ENCODE peak calls at places on chromosomes 4 and X, in ten cellular contexts. Y, H, P, R, X, A, C, U, T and E are unnamed samples.

GRCh38 chr4:139273835-139274234 is 6.2 kb downstream of the MGARP start:
- DNase-seq in Y (no peak), H (no peak), P (no peak), R (no peak), X (no peak), A (no peak), C (no peak), U (no peak), T (no peak), E (no peak)

GRCh38 chrX:47358387-47359065 is 11.9 kb upstream of the ZNF157 start:
- DNase-seq in Y (no peak), H (no peak), P (no peak), R (no peak), X (no peak), A (no peak), C (no peak), U (no peak), T (peak), E (no peak)

GRCh38 chr4:3340703-3341088 is 47.9 kb downstream of the RGS12 start:
- DNase-seq in Y (no peak), H (no peak), P (peak), R (peak), X (peak), A (peak), C (no peak), U (no peak), T (no peak), E (no peak)

GRCh38 chrX:53048169-53049126 is at the start of gene GPR173:
- DNase-seq in Y (peak), H (peak), P (no peak), R (no peak), X (no peak), A (peak), C (peak), U (peak), T (peak), E (no peak)

GRCh38 chr4:23855912-23856605 is 33.8 kb downstream of the PPARGC1A start:
- DNase-seq in Y (no peak), H (no peak), P (peak), R (no peak), X (no peak), A (no peak), C (no peak), U (peak), T (peak), E (no peak)

GRCh38 chrX:56232221-56233082 is at the start of gene KLF8:
- DNase-seq in Y (no peak), H (no peak), P (peak), R (no peak), X (peak), A (peak), C (peak), U (peak), T (peak), E (no peak)

GRCh38 chr4:139890810-139891209 is 225.2 kb downstream of the MGST2 start:
- DNase-seq in Y (no peak), H (peak), P (peak), R (no peak), X (no peak), A (no peak), C (no peak), U (peak), T (peak), E (no peak)

GRCh38 chr4:154807042-154807630 is 26.1 kb downstream of the RBM46 start:
- DNase-seq in Y (no peak), H (peak), P (peak), R (peak), X (no peak), A (no peak), C (no peak), U (peak), T (peak), E (no peak)

GRCh38 chr4:8703857-8704495 is 111.4 kb downstream of the CPZ start:
- DNase-seq in Y (peak), H (no peak), P (no peak), R (no peak), X (no peak), A (peak), C (no peak), U (no peak), T (no peak), E (no peak)

GRCh38 chr4:150283689-150284088 is 205.4 kb downstream of the DCLK2 start:
- DNase-seq in Y (no peak), H (peak), P (no peak), R (peak), X (no peak), A (no peak), C (no peak), U (peak), T (peak), E (no peak)

GRCh38 chr4:85416094-85416493 is 58.9 kb upstream of the ARHGAP24 start:
- DNase-seq in Y (no peak), H (no peak), P (peak), R (no peak), X (no peak), A (no peak), C (no peak), U (no peak), T (no peak), E (no peak)

GRCh38 chr4:108426493-108426892 is 193.9 kb upstream of the RPL34 start:
- DNase-seq in Y (no peak), H (peak), P (no peak), R (no peak), X (no peak), A (no peak), C (no peak), U (peak), T (peak), E (no peak)

GRCh38 chr4:146333187-146333894 is 119.0 kb downstream of the REELD1 start:
- DNase-seq in Y (no peak), H (peak), P (peak), R (peak), X (no peak), A (no peak), C (no peak), U (peak), T (peak), E (no peak)

GRCh38 chr4:7382634-7383014 is 52.1 kb downstream of the PSAPL1 start:
- DNase-seq in Y (peak), H (no peak), P (no peak), R (no peak), X (no peak), A (no peak), C (no peak), U (no peak), T (no peak), E (no peak)

GRCh38 chr4:77052352-77052751 is 23.4 kb downstream of the CCNI start:
- DNase-seq in Y (no peak), H (peak), P (peak), R (peak), X (peak), A (no peak), C (peak), U (peak), T (peak), E (peak)

GRCh38 chr4:19386786-19387185 is 864.9 kb upstream of the SLIT2 start:
- DNase-seq in Y (no peak), H (no peak), P (no peak), R (no peak), X (no peak), A (no peak), C (no peak), U (peak), T (peak), E (no peak)

GRCh38 chrX:18194688-18195087 is 26.0 kb downstream of the BEND2 start:
- DNase-seq in Y (no peak), H (no peak), P (no peak), R (no peak), X (no peak), A (no peak), C (no peak), U (no peak), T (no peak), E (no peak)

GRCh38 chr4:37243722-37244582 is 591 bp upstream of the NWD2 start:
- DNase-seq in Y (peak), H (no peak), P (no peak), R (peak), X (no peak), A (no peak), C (no peak), U (no peak), T (peak), E (no peak)

GRCh38 chr4:140755811-140756291 is 334 bp downstream of the TBC1D9 start:
- DNase-seq in Y (peak), H (no peak), P (no peak), R (peak), X (peak), A (peak), C (peak), U (peak), T (peak), E (peak)

GRCh38 chr4:72302981-72303704 is 265.9 kb downstream of the ADAMTS3 start:
- DNase-seq in Y (no peak), H (no peak), P (peak), R (peak), X (peak), A (no peak), C (no peak), U (peak), T (peak), E (peak)

GRCh38 chr4:3783691-3784306 is 17.6 kb downstream of the ADRA2C start:
- DNase-seq in Y (no peak), H (no peak), P (no peak), R (peak), X (no peak), A (no peak), C (no peak), U (peak), T (no peak), E (peak)

GRCh38 chr4:146370841-146371240 is 150.9 kb downstream of the SLC10A7 start:
- DNase-seq in Y (no peak), H (no peak), P (peak), R (no peak), X (no peak), A (no peak), C (no peak), U (peak), T (peak), E (no peak)

GRCh38 chr4:37902738-37903693 is 12.1 kb downstream of the TBC1D1 start:
- DNase-seq in Y (no peak), H (no peak), P (no peak), R (no peak), X (no peak), A (no peak), C (no peak), U (no peak), T (no peak), E (no peak)

GRCh38 chrX:150363561-150364346 is 637 bp downstream of the MAMLD1 start:
- DNase-seq in Y (peak), H (no peak), P (no peak), R (peak), X (peak), A (peak), C (peak), U (peak), T (peak), E (no peak)

GRCh38 chrX:50812995-50813842 is 775 bp downstream of the SHROOM4 start:
- DNase-seq in Y (peak), H (no peak), P (no peak), R (peak), X (peak), A (peak), C (peak), U (peak), T (peak), E (peak)

DNA sequence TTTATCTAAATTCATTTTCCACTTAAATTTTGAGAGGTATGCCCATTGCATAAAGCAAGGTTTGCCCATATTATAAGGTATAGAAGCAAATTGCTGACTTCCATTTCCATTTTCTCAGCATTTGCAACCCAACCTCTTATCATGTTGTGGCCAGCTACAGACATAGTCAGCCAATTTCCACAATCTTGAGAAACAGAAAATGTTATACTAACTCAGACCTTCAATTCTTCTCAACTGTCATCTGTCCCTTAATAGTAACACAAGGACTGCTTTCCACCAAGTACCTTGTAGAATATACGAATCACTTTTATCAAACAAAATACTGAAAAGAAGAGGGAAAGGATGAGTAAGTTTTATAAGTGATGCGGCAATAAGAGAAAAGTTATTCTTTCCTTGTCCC is 11.2 kb upstream of the GRIA3 start:
- DNase-seq in Y (no peak), H (no peak), P (no peak), R (no peak), X (no peak), A (no peak), C (no peak), U (no peak), T (no peak), E (no peak)
- H3K4me3 ChIP-seq in Y (no peak), H (no peak), P (no peak), R (no peak), X (no peak), A (no peak), C (no peak), U (no peak), T (no peak), E (no peak)

DNA sequence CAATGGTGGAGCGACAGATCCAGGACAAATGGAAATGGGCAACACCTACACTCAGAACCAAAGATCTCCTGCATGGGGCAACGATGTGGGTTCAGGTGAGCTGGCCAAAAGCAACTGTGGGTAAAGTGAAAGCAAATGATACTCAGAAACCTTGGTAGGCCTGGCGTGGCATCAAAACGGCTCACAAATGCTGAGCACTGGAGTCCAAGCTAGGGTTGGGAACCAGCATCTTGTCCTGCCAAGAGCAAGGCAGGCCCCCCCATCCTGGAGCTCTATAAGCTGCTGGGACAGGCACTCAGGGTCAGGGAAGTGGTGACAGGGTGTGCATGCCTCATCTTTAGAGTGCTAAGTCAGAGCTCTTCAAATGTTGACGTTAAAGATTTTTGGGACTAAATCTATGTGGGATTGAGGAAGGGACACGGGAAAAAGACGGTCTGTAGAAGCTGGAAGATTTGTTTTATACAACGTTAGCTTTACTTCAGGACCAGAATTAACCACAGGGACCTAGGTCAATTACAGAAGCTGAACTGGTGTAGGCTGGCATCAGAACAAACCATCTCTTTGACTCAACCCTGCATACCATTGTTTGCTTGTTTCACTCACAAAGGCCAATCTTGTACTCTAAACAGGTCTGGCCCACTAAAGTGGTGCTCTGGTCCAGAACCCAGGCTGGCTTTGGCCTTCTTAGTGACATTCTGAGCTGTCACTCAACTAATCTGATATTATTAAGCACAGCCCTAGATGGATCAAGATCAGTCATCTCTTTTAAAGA is 10.7 kb downstream of the ATP8A1 start:
- DNase-seq in Y (no peak), H (no peak), P (no peak), R (no peak), X (no peak), A (no peak), C (no peak), U (no peak), T (no peak), E (no peak)
- H3K4me3 ChIP-seq in Y (no peak), H (no peak), P (no peak), R (no peak), X (no peak), A (no peak), C (no peak), U (no peak), T (no peak), E (no peak)

GRCh38 chrX:11374570-11374969 is 81.4 kb downstream of the AMELX start:
- DNase-seq in Y (no peak), H (no peak), P (peak), R (no peak), X (no peak), A (no peak), C (no peak), U (no peak), T (no peak), E (no peak)
- H3K4me3 ChIP-seq in Y (no peak), H (no peak), P (no peak), R (no peak), X (no peak), A (no peak), C (no peak), U (no peak), T (no peak), E (no peak)

GRCh38 chr4:165378763-165379631 is at the start of gene CPE:
- DNase-seq in Y (peak), H (no peak), P (peak), R (peak), X (peak), A (peak), C (peak), U (peak), T (peak), E (peak)

GRCh38 chr4:165379662-165380061 is 854 bp downstream of the CPE start:
- DNase-seq in Y (peak), H (no peak), P (no peak), R (no peak), X (no peak), A (no peak), C (no peak), U (peak), T (no peak), E (no peak)

GRCh38 chr4:165381821-165382373 is 3.1 kb downstream of the CPE start:
- DNase-seq in Y (no peak), H (no peak), P (no peak), R (no peak), X (no peak), A (no peak), C (no peak), U (no peak), T (no peak), E (no peak)

GRCh38 chr4:165375465-165375864 is 3.3 kb upstream of the CPE start:
- DNase-seq in Y (no peak), H (no peak), P (no peak), R (no peak), X (no peak), A (no peak), C (no peak), U (no peak), T (no peak), E (no peak)

DNA sequence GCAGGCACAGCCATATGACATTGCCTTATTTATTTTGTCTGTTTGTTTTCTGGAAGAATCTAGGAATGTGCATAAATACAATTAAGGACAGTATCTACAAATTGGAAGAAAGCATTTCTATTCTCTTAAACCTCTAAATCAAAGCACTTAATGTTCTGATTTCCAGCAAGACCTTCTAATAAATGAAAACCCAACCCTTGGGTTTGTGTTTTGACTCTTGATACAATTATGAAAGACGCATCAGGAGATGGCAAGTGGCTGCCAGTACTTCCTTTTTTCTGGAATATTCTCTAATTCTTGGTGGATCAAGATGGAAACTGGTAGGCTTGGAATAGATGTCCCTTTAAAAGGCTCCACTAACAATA is 428 bp upstream of the CPE start:
- DNase-seq in Y (no peak), H (no peak), P (no peak), R (no peak), X (no peak), A (no peak), C (no peak), U (no peak), T (no peak), E (no peak)
- H3K4me3 ChIP-seq in Y (peak), H (peak), P (peak), R (peak), X (no peak), A (peak), C (peak), U (peak), T (peak), E (peak)

DNA sequence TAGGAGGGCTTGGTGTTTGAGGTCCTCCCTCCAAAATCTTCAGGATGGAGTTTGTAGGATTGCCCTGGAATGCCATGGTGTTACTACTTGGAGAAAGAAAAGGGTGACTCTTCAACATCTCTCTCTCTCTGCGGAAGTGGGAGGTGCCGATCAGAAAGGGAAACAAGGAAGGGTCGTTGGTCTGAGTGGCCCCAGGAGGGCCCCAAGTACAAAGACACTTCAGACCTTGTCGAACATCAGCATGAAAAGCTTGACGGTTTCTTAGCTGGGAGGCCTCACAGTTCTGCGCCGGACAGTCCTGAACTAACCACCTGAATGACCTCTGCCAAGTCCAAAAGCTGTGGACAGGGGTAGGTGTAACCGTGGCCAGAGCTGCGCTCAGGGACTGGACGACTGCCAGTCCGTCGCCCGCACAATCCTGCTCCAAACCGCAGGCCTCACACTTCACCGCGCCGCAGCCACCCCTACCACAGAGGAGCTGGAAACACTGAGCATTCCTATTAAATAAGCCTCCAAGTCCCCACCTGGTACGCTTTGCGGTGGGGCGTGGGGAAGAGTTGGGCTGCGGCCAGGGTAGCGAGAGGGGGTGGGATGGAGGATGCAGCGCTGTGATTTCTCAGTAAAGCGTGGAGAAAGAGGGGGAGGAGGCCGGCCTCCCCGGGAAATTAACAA is 540 bp upstream of the GSX2 start:
- DNase-seq in Y (no peak), H (no peak), P (no peak), R (no peak), X (no peak), A (no peak), C (no peak), U (no peak), T (no peak), E (no peak)
- H3K4me3 ChIP-seq in Y (peak), H (peak), P (no peak), R (peak), X (no peak), A (peak), C (peak), U (no peak), T (peak), E (no peak)

DNA sequence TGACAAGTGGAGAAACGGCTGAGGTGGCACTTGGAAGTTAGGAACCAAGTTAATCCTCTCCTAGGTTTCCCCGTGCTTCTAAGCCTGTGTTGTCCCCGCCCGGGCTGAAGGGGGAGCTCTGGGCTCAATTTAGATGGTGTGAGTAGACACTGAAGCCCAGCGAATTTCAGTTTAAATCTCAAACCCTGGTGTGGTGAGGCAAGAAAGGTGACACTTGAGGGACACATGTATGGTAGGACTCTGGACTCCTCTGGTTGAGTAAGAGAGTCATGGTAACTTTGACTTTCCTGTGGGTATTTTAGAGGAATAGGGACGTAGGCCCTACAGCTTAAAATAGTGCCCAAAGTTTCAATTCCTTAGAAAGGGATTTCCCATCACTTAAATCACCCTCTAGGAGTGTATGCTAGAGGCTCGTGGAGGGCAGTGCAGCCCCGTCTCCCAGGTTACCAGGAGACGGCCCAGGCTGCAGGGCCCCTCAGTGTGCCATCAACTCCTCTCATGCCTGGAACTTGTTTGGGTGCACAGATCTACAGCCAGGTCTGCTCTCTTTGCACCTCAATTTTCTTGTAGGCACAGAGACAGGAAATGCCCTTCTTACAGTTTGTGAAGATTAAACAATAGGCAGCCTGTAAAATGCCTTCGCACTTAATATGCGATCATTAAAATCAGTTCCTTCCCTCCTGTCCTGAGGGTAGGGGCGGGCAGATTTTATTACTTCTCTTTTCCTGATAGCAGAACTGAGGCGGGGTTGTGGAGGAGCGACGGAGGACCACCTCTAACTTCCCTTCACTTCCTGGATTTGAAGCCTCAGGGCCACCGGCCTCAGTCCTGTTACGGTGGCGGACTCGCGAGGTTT is 23.9 kb downstream of the HAND2 start:
- DNase-seq in Y (no peak), H (no peak), P (no peak), R (peak), X (no peak), A (no peak), C (peak), U (peak), T (peak), E (peak)
- H3K4me3 ChIP-seq in Y (no peak), H (no peak), P (no peak), R (no peak), X (no peak), A (no peak), C (peak), U (no peak), T (no peak), E (no peak)